ENCODE peak calls at places on chromosomes 6 and 20, in ten cellular contexts. One of them, this sample, is unnamed.

GRCh38 chr6:6781172-6781876 is 192.8 kb downstream of the LY86 start:
- DNase-seq in CD8-positive, alpha-beta T cell: no peak
- DNase-seq in stimulated activated CD4-positive, alpha-beta T cell treated with anti-CD3 and anti-CD28 coated beads, Interleukin-4, amount 100 ng/mL, for 4 hours: no peak
- DNase-seq in activated T-helper 1 cell treated with anti-CD3 and anti-CD28 coated beads, Interleukin-2, amount 50 U/mL, for 16 hours: no peak
- DNase-seq in activated T-cell treated with anti-CD3 and anti-CD28 coated beads for 1 hour: no peak
- DNase-seq in GM04504: peak
- DNase-seq in neural crest cell: no peak
- DNase-seq in ACHN: peak
- DNase-seq in astrocyte of the spinal cord: peak
- DNase-seq in uterus: peak
- DNase-seq in this sample: peak

GRCh38 chr20:6492396-6493055 is 275.0 kb upstream of the BMP2 start:
- DNase-seq in CD8-positive, alpha-beta T cell: no peak
- DNase-seq in stimulated activated CD4-positive, alpha-beta T cell treated with anti-CD3 and anti-CD28 coated beads, Interleukin-4, amount 100 ng/mL, for 4 hours: no peak
- DNase-seq in activated T-helper 1 cell treated with anti-CD3 and anti-CD28 coated beads, Interleukin-2, amount 50 U/mL, for 16 hours: no peak
- DNase-seq in activated T-cell treated with anti-CD3 and anti-CD28 coated beads for 1 hour: no peak
- DNase-seq in GM04504: no peak
- DNase-seq in neural crest cell: peak
- DNase-seq in ACHN: peak
- DNase-seq in astrocyte of the spinal cord: peak
- DNase-seq in uterus: no peak
- DNase-seq in this sample: peak

GRCh38 chr6:87932361-87932760 is 115.3 kb upstream of the SPACA1 start:
- DNase-seq in CD8-positive, alpha-beta T cell: no peak
- DNase-seq in stimulated activated CD4-positive, alpha-beta T cell treated with anti-CD3 and anti-CD28 coated beads, Interleukin-4, amount 100 ng/mL, for 4 hours: no peak
- DNase-seq in activated T-helper 1 cell treated with anti-CD3 and anti-CD28 coated beads, Interleukin-2, amount 50 U/mL, for 16 hours: no peak
- DNase-seq in activated T-cell treated with anti-CD3 and anti-CD28 coated beads for 1 hour: no peak
- DNase-seq in GM04504: no peak
- DNase-seq in neural crest cell: no peak
- DNase-seq in ACHN: no peak
- DNase-seq in astrocyte of the spinal cord: no peak
- DNase-seq in uterus: no peak
- DNase-seq in this sample: no peak

GRCh38 chr6:154721460-154721859 is 11.8 kb upstream of the SCAF8 start:
- DNase-seq in CD8-positive, alpha-beta T cell: no peak
- DNase-seq in stimulated activated CD4-positive, alpha-beta T cell treated with anti-CD3 and anti-CD28 coated beads, Interleukin-4, amount 100 ng/mL, for 4 hours: no peak
- DNase-seq in activated T-helper 1 cell treated with anti-CD3 and anti-CD28 coated beads, Interleukin-2, amount 50 U/mL, for 16 hours: no peak
- DNase-seq in activated T-cell treated with anti-CD3 and anti-CD28 coated beads for 1 hour: no peak
- DNase-seq in GM04504: peak
- DNase-seq in neural crest cell: no peak
- DNase-seq in ACHN: no peak
- DNase-seq in astrocyte of the spinal cord: peak
- DNase-seq in uterus: no peak
- DNase-seq in this sample: peak

GRCh38 chr6:77926198-77926752 is 273.4 kb downstream of the MEI4 start:
- DNase-seq in CD8-positive, alpha-beta T cell: no peak
- DNase-seq in stimulated activated CD4-positive, alpha-beta T cell treated with anti-CD3 and anti-CD28 coated beads, Interleukin-4, amount 100 ng/mL, for 4 hours: no peak
- DNase-seq in activated T-helper 1 cell treated with anti-CD3 and anti-CD28 coated beads, Interleukin-2, amount 50 U/mL, for 16 hours: no peak
- DNase-seq in activated T-cell treated with anti-CD3 and anti-CD28 coated beads for 1 hour: no peak
- DNase-seq in GM04504: no peak
- DNase-seq in neural crest cell: no peak
- DNase-seq in ACHN: no peak
- DNase-seq in astrocyte of the spinal cord: peak
- DNase-seq in uterus: no peak
- DNase-seq in this sample: no peak

GRCh38 chr6:119284861-119285521 is 64.6 kb downstream of the MAN1A1 start:
- DNase-seq in CD8-positive, alpha-beta T cell: peak
- DNase-seq in stimulated activated CD4-positive, alpha-beta T cell treated with anti-CD3 and anti-CD28 coated beads, Interleukin-4, amount 100 ng/mL, for 4 hours: no peak
- DNase-seq in activated T-helper 1 cell treated with anti-CD3 and anti-CD28 coated beads, Interleukin-2, amount 50 U/mL, for 16 hours: no peak
- DNase-seq in activated T-cell treated with anti-CD3 and anti-CD28 coated beads for 1 hour: no peak
- DNase-seq in GM04504: no peak
- DNase-seq in neural crest cell: no peak
- DNase-seq in ACHN: peak
- DNase-seq in astrocyte of the spinal cord: no peak
- DNase-seq in uterus: no peak
- DNase-seq in this sample: no peak

GRCh38 chr6:91029211-91029610 is 442.3 kb upstream of the MAP3K7 start:
- DNase-seq in CD8-positive, alpha-beta T cell: no peak
- DNase-seq in stimulated activated CD4-positive, alpha-beta T cell treated with anti-CD3 and anti-CD28 coated beads, Interleukin-4, amount 100 ng/mL, for 4 hours: no peak
- DNase-seq in activated T-helper 1 cell treated with anti-CD3 and anti-CD28 coated beads, Interleukin-2, amount 50 U/mL, for 16 hours: no peak
- DNase-seq in activated T-cell treated with anti-CD3 and anti-CD28 coated beads for 1 hour: no peak
- DNase-seq in GM04504: no peak
- DNase-seq in neural crest cell: no peak
- DNase-seq in ACHN: no peak
- DNase-seq in astrocyte of the spinal cord: no peak
- DNase-seq in uterus: no peak
- DNase-seq in this sample: no peak

GRCh38 chr6:27864906-27865883 is 47.0 kb downstream of the OR2B2 start:
- DNase-seq in CD8-positive, alpha-beta T cell: peak
- DNase-seq in stimulated activated CD4-positive, alpha-beta T cell treated with anti-CD3 and anti-CD28 coated beads, Interleukin-4, amount 100 ng/mL, for 4 hours: peak
- DNase-seq in activated T-helper 1 cell treated with anti-CD3 and anti-CD28 coated beads, Interleukin-2, amount 50 U/mL, for 16 hours: no peak
- DNase-seq in activated T-cell treated with anti-CD3 and anti-CD28 coated beads for 1 hour: peak
- DNase-seq in GM04504: peak
- DNase-seq in neural crest cell: peak
- DNase-seq in ACHN: peak
- DNase-seq in astrocyte of the spinal cord: peak
- DNase-seq in uterus: peak
- DNase-seq in this sample: peak

GRCh38 chr6:36033935-36034334 is 6.3 kb downstream of the MAPK14 start:
- DNase-seq in CD8-positive, alpha-beta T cell: peak
- DNase-seq in stimulated activated CD4-positive, alpha-beta T cell treated with anti-CD3 and anti-CD28 coated beads, Interleukin-4, amount 100 ng/mL, for 4 hours: peak
- DNase-seq in activated T-helper 1 cell treated with anti-CD3 and anti-CD28 coated beads, Interleukin-2, amount 50 U/mL, for 16 hours: no peak
- DNase-seq in activated T-cell treated with anti-CD3 and anti-CD28 coated beads for 1 hour: peak
- DNase-seq in GM04504: no peak
- DNase-seq in neural crest cell: no peak
- DNase-seq in ACHN: no peak
- DNase-seq in astrocyte of the spinal cord: peak
- DNase-seq in uterus: no peak
- DNase-seq in this sample: peak

GRCh38 chr6:12785921-12786320 is 69.4 kb downstream of the PHACTR1 start:
- DNase-seq in CD8-positive, alpha-beta T cell: no peak
- DNase-seq in stimulated activated CD4-positive, alpha-beta T cell treated with anti-CD3 and anti-CD28 coated beads, Interleukin-4, amount 100 ng/mL, for 4 hours: no peak
- DNase-seq in activated T-helper 1 cell treated with anti-CD3 and anti-CD28 coated beads, Interleukin-2, amount 50 U/mL, for 16 hours: no peak
- DNase-seq in activated T-cell treated with anti-CD3 and anti-CD28 coated beads for 1 hour: no peak
- DNase-seq in GM04504: no peak
- DNase-seq in neural crest cell: no peak
- DNase-seq in ACHN: no peak
- DNase-seq in astrocyte of the spinal cord: no peak
- DNase-seq in uterus: no peak
- DNase-seq in this sample: no peak

GRCh38 chr6:83182114-83182513 is 11.0 kb downstream of the PGM3 start:
- DNase-seq in CD8-positive, alpha-beta T cell: no peak
- DNase-seq in stimulated activated CD4-positive, alpha-beta T cell treated with anti-CD3 and anti-CD28 coated beads, Interleukin-4, amount 100 ng/mL, for 4 hours: no peak
- DNase-seq in activated T-helper 1 cell treated with anti-CD3 and anti-CD28 coated beads, Interleukin-2, amount 50 U/mL, for 16 hours: no peak
- DNase-seq in activated T-cell treated with anti-CD3 and anti-CD28 coated beads for 1 hour: no peak
- DNase-seq in GM04504: no peak
- DNase-seq in neural crest cell: no peak
- DNase-seq in ACHN: no peak
- DNase-seq in astrocyte of the spinal cord: no peak
- DNase-seq in uterus: no peak
- DNase-seq in this sample: no peak

GRCh38 chr6:73152998-73153757 is 72.1 kb downstream of the KHDC1L start:
- DNase-seq in CD8-positive, alpha-beta T cell: no peak
- DNase-seq in stimulated activated CD4-positive, alpha-beta T cell treated with anti-CD3 and anti-CD28 coated beads, Interleukin-4, amount 100 ng/mL, for 4 hours: no peak
- DNase-seq in activated T-helper 1 cell treated with anti-CD3 and anti-CD28 coated beads, Interleukin-2, amount 50 U/mL, for 16 hours: no peak
- DNase-seq in activated T-cell treated with anti-CD3 and anti-CD28 coated beads for 1 hour: no peak
- DNase-seq in GM04504: peak
- DNase-seq in neural crest cell: no peak
- DNase-seq in ACHN: no peak
- DNase-seq in astrocyte of the spinal cord: peak
- DNase-seq in uterus: no peak
- DNase-seq in this sample: peak

GRCh38 chr20:62296724-62297448 is 5.9 kb upstream of the ADRM1 start:
- DNase-seq in CD8-positive, alpha-beta T cell: no peak
- DNase-seq in stimulated activated CD4-positive, alpha-beta T cell treated with anti-CD3 and anti-CD28 coated beads, Interleukin-4, amount 100 ng/mL, for 4 hours: no peak
- DNase-seq in activated T-helper 1 cell treated with anti-CD3 and anti-CD28 coated beads, Interleukin-2, amount 50 U/mL, for 16 hours: no peak
- DNase-seq in activated T-cell treated with anti-CD3 and anti-CD28 coated beads for 1 hour: no peak
- DNase-seq in GM04504: no peak
- DNase-seq in neural crest cell: no peak
- DNase-seq in ACHN: no peak
- DNase-seq in astrocyte of the spinal cord: no peak
- DNase-seq in uterus: no peak
- DNase-seq in this sample: no peak

GRCh38 chr20:10648651-10649050 is 25.1 kb downstream of the JAG1 start:
- DNase-seq in CD8-positive, alpha-beta T cell: no peak
- DNase-seq in stimulated activated CD4-positive, alpha-beta T cell treated with anti-CD3 and anti-CD28 coated beads, Interleukin-4, amount 100 ng/mL, for 4 hours: no peak
- DNase-seq in activated T-helper 1 cell treated with anti-CD3 and anti-CD28 coated beads, Interleukin-2, amount 50 U/mL, for 16 hours: no peak
- DNase-seq in activated T-cell treated with anti-CD3 and anti-CD28 coated beads for 1 hour: no peak
- DNase-seq in GM04504: no peak
- DNase-seq in neural crest cell: no peak
- DNase-seq in ACHN: no peak
- DNase-seq in astrocyte of the spinal cord: peak
- DNase-seq in uterus: no peak
- DNase-seq in this sample: peak

GRCh38 chr20:63009988-63010769 is 3.4 kb upstream of the BHLHE23 start:
- DNase-seq in CD8-positive, alpha-beta T cell: peak
- DNase-seq in stimulated activated CD4-positive, alpha-beta T cell treated with anti-CD3 and anti-CD28 coated beads, Interleukin-4, amount 100 ng/mL, for 4 hours: peak
- DNase-seq in activated T-helper 1 cell treated with anti-CD3 and anti-CD28 coated beads, Interleukin-2, amount 50 U/mL, for 16 hours: peak
- DNase-seq in activated T-cell treated with anti-CD3 and anti-CD28 coated beads for 1 hour: peak
- DNase-seq in GM04504: no peak
- DNase-seq in neural crest cell: no peak
- DNase-seq in ACHN: peak
- DNase-seq in astrocyte of the spinal cord: no peak
- DNase-seq in uterus: no peak
- DNase-seq in this sample: peak

GRCh38 chr6:51468704-51469103 is 618.7 kb downstream of the PKHD1 start:
- DNase-seq in CD8-positive, alpha-beta T cell: no peak
- DNase-seq in stimulated activated CD4-positive, alpha-beta T cell treated with anti-CD3 and anti-CD28 coated beads, Interleukin-4, amount 100 ng/mL, for 4 hours: no peak
- DNase-seq in activated T-helper 1 cell treated with anti-CD3 and anti-CD28 coated beads, Interleukin-2, amount 50 U/mL, for 16 hours: no peak
- DNase-seq in activated T-cell treated with anti-CD3 and anti-CD28 coated beads for 1 hour: no peak
- DNase-seq in GM04504: no peak
- DNase-seq in neural crest cell: no peak
- DNase-seq in ACHN: no peak
- DNase-seq in astrocyte of the spinal cord: no peak
- DNase-seq in uterus: no peak
- DNase-seq in this sample: no peak

GRCh38 chr20:41394931-41395668 is 28.5 kb upstream of the EMILIN3 start:
- DNase-seq in CD8-positive, alpha-beta T cell: no peak
- DNase-seq in stimulated activated CD4-positive, alpha-beta T cell treated with anti-CD3 and anti-CD28 coated beads, Interleukin-4, amount 100 ng/mL, for 4 hours: no peak
- DNase-seq in activated T-helper 1 cell treated with anti-CD3 and anti-CD28 coated beads, Interleukin-2, amount 50 U/mL, for 16 hours: no peak
- DNase-seq in activated T-cell treated with anti-CD3 and anti-CD28 coated beads for 1 hour: no peak
- DNase-seq in GM04504: no peak
- DNase-seq in neural crest cell: no peak
- DNase-seq in ACHN: no peak
- DNase-seq in astrocyte of the spinal cord: no peak
- DNase-seq in uterus: no peak
- DNase-seq in this sample: no peak

GRCh38 chr6:106973841-106974336 is 640 bp downstream of the CD24 start:
- DNase-seq in CD8-positive, alpha-beta T cell: no peak
- DNase-seq in stimulated activated CD4-positive, alpha-beta T cell treated with anti-CD3 and anti-CD28 coated beads, Interleukin-4, amount 100 ng/mL, for 4 hours: no peak
- DNase-seq in activated T-helper 1 cell treated with anti-CD3 and anti-CD28 coated beads, Interleukin-2, amount 50 U/mL, for 16 hours: no peak
- DNase-seq in activated T-cell treated with anti-CD3 and anti-CD28 coated beads for 1 hour: no peak
- DNase-seq in GM04504: no peak
- DNase-seq in neural crest cell: peak
- DNase-seq in ACHN: no peak
- DNase-seq in astrocyte of the spinal cord: peak
- DNase-seq in uterus: no peak
- DNase-seq in this sample: no peak

GRCh38 chr6:41942045-41942851 is 640 bp upstream of the CCND3 start:
- DNase-seq in CD8-positive, alpha-beta T cell: peak
- DNase-seq in stimulated activated CD4-positive, alpha-beta T cell treated with anti-CD3 and anti-CD28 coated beads, Interleukin-4, amount 100 ng/mL, for 4 hours: peak
- DNase-seq in activated T-helper 1 cell treated with anti-CD3 and anti-CD28 coated beads, Interleukin-2, amount 50 U/mL, for 16 hours: no peak
- DNase-seq in activated T-cell treated with anti-CD3 and anti-CD28 coated beads for 1 hour: no peak
- DNase-seq in GM04504: no peak
- DNase-seq in neural crest cell: no peak
- DNase-seq in ACHN: peak
- DNase-seq in astrocyte of the spinal cord: no peak
- DNase-seq in uterus: no peak
- DNase-seq in this sample: peak

GRCh38 chr6:33390767-33391277 is 801 bp upstream of the KIFC1 start:
- DNase-seq in CD8-positive, alpha-beta T cell: no peak
- DNase-seq in stimulated activated CD4-positive, alpha-beta T cell treated with anti-CD3 and anti-CD28 coated beads, Interleukin-4, amount 100 ng/mL, for 4 hours: no peak
- DNase-seq in activated T-helper 1 cell treated with anti-CD3 and anti-CD28 coated beads, Interleukin-2, amount 50 U/mL, for 16 hours: no peak
- DNase-seq in activated T-cell treated with anti-CD3 and anti-CD28 coated beads for 1 hour: no peak
- DNase-seq in GM04504: no peak
- DNase-seq in neural crest cell: no peak
- DNase-seq in ACHN: no peak
- DNase-seq in astrocyte of the spinal cord: no peak
- DNase-seq in uterus: no peak
- DNase-seq in this sample: no peak

GRCh38 chr6:46370622-46371021 is 120.6 kb downstream of the RCAN2 start:
- DNase-seq in CD8-positive, alpha-beta T cell: no peak
- DNase-seq in stimulated activated CD4-positive, alpha-beta T cell treated with anti-CD3 and anti-CD28 coated beads, Interleukin-4, amount 100 ng/mL, for 4 hours: no peak
- DNase-seq in activated T-helper 1 cell treated with anti-CD3 and anti-CD28 coated beads, Interleukin-2, amount 50 U/mL, for 16 hours: no peak
- DNase-seq in activated T-cell treated with anti-CD3 and anti-CD28 coated beads for 1 hour: no peak
- DNase-seq in GM04504: no peak
- DNase-seq in neural crest cell: no peak
- DNase-seq in ACHN: no peak
- DNase-seq in astrocyte of the spinal cord: no peak
- DNase-seq in uterus: no peak
- DNase-seq in this sample: peak

GRCh38 chr20:43404880-43405279 is 52.8 kb upstream of the SRSF6 start:
- DNase-seq in CD8-positive, alpha-beta T cell: no peak
- DNase-seq in stimulated activated CD4-positive, alpha-beta T cell treated with anti-CD3 and anti-CD28 coated beads, Interleukin-4, amount 100 ng/mL, for 4 hours: peak
- DNase-seq in activated T-helper 1 cell treated with anti-CD3 and anti-CD28 coated beads, Interleukin-2, amount 50 U/mL, for 16 hours: no peak
- DNase-seq in activated T-cell treated with anti-CD3 and anti-CD28 coated beads for 1 hour: no peak
- DNase-seq in GM04504: no peak
- DNase-seq in neural crest cell: no peak
- DNase-seq in ACHN: no peak
- DNase-seq in astrocyte of the spinal cord: no peak
- DNase-seq in uterus: no peak
- DNase-seq in this sample: no peak

GRCh38 chr6:136249336-136249735 is 775 bp downstream of the MTFR2 start:
- DNase-seq in CD8-positive, alpha-beta T cell: no peak
- DNase-seq in stimulated activated CD4-positive, alpha-beta T cell treated with anti-CD3 and anti-CD28 coated beads, Interleukin-4, amount 100 ng/mL, for 4 hours: no peak
- DNase-seq in activated T-helper 1 cell treated with anti-CD3 and anti-CD28 coated beads, Interleukin-2, amount 50 U/mL, for 16 hours: no peak
- DNase-seq in activated T-cell treated with anti-CD3 and anti-CD28 coated beads for 1 hour: no peak
- DNase-seq in GM04504: no peak
- DNase-seq in neural crest cell: no peak
- DNase-seq in ACHN: peak
- DNase-seq in astrocyte of the spinal cord: no peak
- DNase-seq in uterus: no peak
- DNase-seq in this sample: peak

GRCh38 chr6:63504777-63505384 is 67.4 kb upstream of the LOC128125822 start:
- DNase-seq in CD8-positive, alpha-beta T cell: no peak
- DNase-seq in stimulated activated CD4-positive, alpha-beta T cell treated with anti-CD3 and anti-CD28 coated beads, Interleukin-4, amount 100 ng/mL, for 4 hours: no peak
- DNase-seq in activated T-helper 1 cell treated with anti-CD3 and anti-CD28 coated beads, Interleukin-2, amount 50 U/mL, for 16 hours: no peak
- DNase-seq in activated T-cell treated with anti-CD3 and anti-CD28 coated beads for 1 hour: no peak
- DNase-seq in GM04504: no peak
- DNase-seq in neural crest cell: no peak
- DNase-seq in ACHN: no peak
- DNase-seq in astrocyte of the spinal cord: no peak
- DNase-seq in uterus: no peak
- DNase-seq in this sample: no peak

GRCh38 chr20:58162976-58163375 is 65.5 kb downstream of the ANKRD60 start:
- DNase-seq in CD8-positive, alpha-beta T cell: no peak
- DNase-seq in stimulated activated CD4-positive, alpha-beta T cell treated with anti-CD3 and anti-CD28 coated beads, Interleukin-4, amount 100 ng/mL, for 4 hours: no peak
- DNase-seq in activated T-helper 1 cell treated with anti-CD3 and anti-CD28 coated beads, Interleukin-2, amount 50 U/mL, for 16 hours: no peak
- DNase-seq in activated T-cell treated with anti-CD3 and anti-CD28 coated beads for 1 hour: no peak
- DNase-seq in GM04504: no peak
- DNase-seq in neural crest cell: no peak
- DNase-seq in ACHN: no peak
- DNase-seq in astrocyte of the spinal cord: no peak
- DNase-seq in uterus: no peak
- DNase-seq in this sample: no peak

GRCh38 chr6:35253249-35253648 is 6.3 kb upstream of the ZNF76 start:
- DNase-seq in CD8-positive, alpha-beta T cell: no peak
- DNase-seq in stimulated activated CD4-positive, alpha-beta T cell treated with anti-CD3 and anti-CD28 coated beads, Interleukin-4, amount 100 ng/mL, for 4 hours: no peak
- DNase-seq in activated T-helper 1 cell treated with anti-CD3 and anti-CD28 coated beads, Interleukin-2, amount 50 U/mL, for 16 hours: no peak
- DNase-seq in activated T-cell treated with anti-CD3 and anti-CD28 coated beads for 1 hour: no peak
- DNase-seq in GM04504: no peak
- DNase-seq in neural crest cell: no peak
- DNase-seq in ACHN: no peak
- DNase-seq in astrocyte of the spinal cord: no peak
- DNase-seq in uterus: no peak
- DNase-seq in this sample: no peak

GRCh38 chr6:142482249-142482648 is 180.4 kb downstream of the ADGRG6 start:
- DNase-seq in CD8-positive, alpha-beta T cell: no peak
- DNase-seq in stimulated activated CD4-positive, alpha-beta T cell treated with anti-CD3 and anti-CD28 coated beads, Interleukin-4, amount 100 ng/mL, for 4 hours: no peak
- DNase-seq in activated T-helper 1 cell treated with anti-CD3 and anti-CD28 coated beads, Interleukin-2, amount 50 U/mL, for 16 hours: no peak
- DNase-seq in activated T-cell treated with anti-CD3 and anti-CD28 coated beads for 1 hour: no peak
- DNase-seq in GM04504: no peak
- DNase-seq in neural crest cell: no peak
- DNase-seq in ACHN: no peak
- DNase-seq in astrocyte of the spinal cord: no peak
- DNase-seq in uterus: no peak
- DNase-seq in this sample: peak

GRCh38 chr20:48298851-48299484 is 513.7 kb upstream of the SULF2 start:
- DNase-seq in CD8-positive, alpha-beta T cell: no peak
- DNase-seq in stimulated activated CD4-positive, alpha-beta T cell treated with anti-CD3 and anti-CD28 coated beads, Interleukin-4, amount 100 ng/mL, for 4 hours: no peak
- DNase-seq in activated T-helper 1 cell treated with anti-CD3 and anti-CD28 coated beads, Interleukin-2, amount 50 U/mL, for 16 hours: no peak
- DNase-seq in activated T-cell treated with anti-CD3 and anti-CD28 coated beads for 1 hour: no peak
- DNase-seq in GM04504: peak
- DNase-seq in neural crest cell: no peak
- DNase-seq in ACHN: peak
- DNase-seq in astrocyte of the spinal cord: peak
- DNase-seq in uterus: peak
- DNase-seq in this sample: peak